ENCODE peak calls at places on chromosomes 13 and 19, in six cellular contexts. B is esophagus squamous epithelium, N is omental fat pad, E is tibial artery, F is AG09319, Z is thoracic aorta. J is an unnamed sample.

GRCh38 chr13:68895696-68896095 is 1211.9 kb upstream of the ATXN8OS start:
- DNase-seq in Z (no peak), F (no peak), N (no peak), B (no peak), E (no peak), J (no peak)

GRCh38 chr13:27018230-27018875 is 153.3 kb downstream of the USP12 start:
- DNase-seq in E (no peak), B (no peak), F (no peak), Z (no peak), N (no peak), J (no peak)

GRCh38 chr19:10603084-10603872 is 16.2 kb upstream of the AP1M2 start:
- DNase-seq in B (peak), F (no peak), Z (no peak), E (peak), N (no peak), J (peak)

GRCh38 chr13:99572921-99573320 is 71.6 kb downstream of the TM9SF2 start:
- DNase-seq in Z (no peak), E (no peak), N (no peak), F (peak), B (no peak), J (peak)

GRCh38 chr19:4581381-4582111 is 22.1 kb upstream of the SEMA6B start:
- DNase-seq in N (no peak), F (no peak), Z (no peak), B (no peak), E (no peak), J (peak)

GRCh38 chr19:13150919-13151604 is 851 bp downstream of the IER2 start:
- DNase-seq in Z (no peak), F (no peak), B (no peak), E (no peak), N (no peak), J (no peak)

GRCh38 chr13:66780814-66781213 is 449.3 kb downstream of the PCDH9 start:
- DNase-seq in F (no peak), Z (no peak), B (no peak), N (no peak), E (no peak), J (peak)

GRCh38 chr13:34730966-34731365 is 211.1 kb upstream of the NBEA start:
- DNase-seq in E (no peak), F (no peak), N (no peak), Z (no peak), B (no peak), J (no peak)

GRCh38 chr19:5130371-5131030 is 161.6 kb downstream of the KDM4B start:
- DNase-seq in Z (no peak), B (no peak), E (no peak), F (no peak), N (no peak), J (no peak)

GRCh38 chr19:8481616-8482015 is 20.8 kb downstream of the PRAM1 start:
- DNase-seq in N (no peak), B (no peak), Z (no peak), E (no peak), F (no peak), J (no peak)

GRCh38 chr19:3983936-3984583 is 1.2 kb downstream of the EEF2 start:
- DNase-seq in E (no peak), Z (no peak), N (no peak), B (no peak), F (no peak), J (peak)

GRCh38 chr19:9296336-9296735 is 13.3 kb downstream of the ZNF699 start:
- DNase-seq in F (no peak), N (no peak), Z (no peak), B (no peak), E (no peak), J (no peak)

GRCh38 chr19:33062902-33063301 is 1.8 kb downstream of the RHPN2 start:
- DNase-seq in E (no peak), N (no peak), Z (no peak), F (no peak), B (no peak), J (no peak)

GRCh38 chr13:73065665-73066350 is 7.0 kb downstream of the KLF5 start:
- DNase-seq in F (no peak), E (no peak), Z (no peak), N (no peak), B (no peak), J (no peak)

GRCh38 chr19:53019684-53020083 is 6.0 kb downstream of the ERVV-1 start:
- DNase-seq in F (no peak), Z (no peak), E (no peak), N (no peak), B (no peak), J (no peak)

GRCh38 chr19:34994643-34995471 is 5.3 kb upstream of the GRAMD1A start:
- DNase-seq in F (no peak), Z (no peak), N (no peak), E (peak), B (no peak), J (no peak)

GRCh38 chr13:44437356-44438233 is 64.0 kb downstream of the SERP2 start:
- DNase-seq in N (no peak), F (no peak), Z (no peak), B (no peak), E (no peak), J (no peak)

GRCh38 chr19:17159466-17160393 is 55.4 kb upstream of the USE1 start:
- DNase-seq in N (no peak), F (no peak), E (no peak), B (no peak), Z (no peak), J (no peak)

GRCh38 chr13:87671031-87671823 is at the start of gene SLITRK5:
- DNase-seq in F (no peak), Z (no peak), B (no peak), E (peak), N (peak), J (peak)

GRCh38 chr19:56958428-56958827 is 117.9 kb upstream of the PEG3 start:
- DNase-seq in N (no peak), F (no peak), Z (no peak), B (no peak), E (no peak), J (no peak)

GRCh38 chr19:40284501-40285352 is at the start of gene AKT2:
- DNase-seq in Z (no peak), F (no peak), B (no peak), N (no peak), E (peak), J (peak)

GRCh38 chr19:408441-409005 is 424 bp downstream of the C2CD4C start:
- DNase-seq in N (no peak), Z (no peak), E (no peak), B (no peak), F (no peak), J (no peak)

GRCh38 chr19:33055718-33056117 is 9.0 kb downstream of the RHPN2 start:
- DNase-seq in E (no peak), F (no peak), B (no peak), Z (no peak), N (no peak), J (no peak)

GRCh38 chr19:40603071-40603718 is 2.0 kb downstream of the LTBP4 start:
- DNase-seq in E (no peak), N (no peak), Z (no peak), F (no peak), B (no peak), J (no peak)

GRCh38 chr13:74073231-74073630 is 61.0 kb downstream of the KLF12 start:
- DNase-seq in N (no peak), F (no peak), E (no peak), Z (no peak), B (no peak), J (no peak)
- TF ChIP-seq CTCF in N (no peak), F (no peak), E (no peak), Z (no peak), B (no peak), J (no peak)

GRCh38 chr13:50901701-50902100 is 7.9 kb upstream of the RNASEH2B start:
- DNase-seq in Z (no peak), E (no peak), F (no peak), N (no peak), B (no peak), J (no peak)
- TF ChIP-seq CTCF in Z (no peak), E (no peak), F (no peak), N (no peak), B (no peak), J (no peak)

GRCh38 chr13:59771272-59771671 is 392.5 kb downstream of the DIAPH3 start:
- DNase-seq in E (no peak), N (no peak), Z (no peak), B (no peak), F (no peak), J (peak)
- TF ChIP-seq CTCF in E (peak), N (no peak), Z (peak), B (no peak), F (peak), J (peak)

GRCh38 chr13:94657167-94657566 is 55.2 kb downstream of the SOX21 start:
- DNase-seq in N (no peak), B (no peak), E (no peak), Z (no peak), F (no peak), J (peak)

GRCh38 chr13:94660695-94661324 is 51.5 kb downstream of the SOX21 start:
- DNase-seq in Z (no peak), N (no peak), E (no peak), B (no peak), F (no peak), J (peak)

GRCh38 chr13:94658926-94659649 is 53.3 kb downstream of the SOX21 start:
- DNase-seq in E (no peak), B (no peak), Z (no peak), N (no peak), F (no peak), J (no peak)

GRCh38 chr13:94661396-94661795 is 50.9 kb downstream of the SOX21 start:
- DNase-seq in B (no peak), F (no peak), N (no peak), Z (no peak), E (no peak), J (no peak)

GRCh38 chr13:94656766-94657165 is 55.1 kb downstream of the GPR180 start:
- DNase-seq in N (no peak), B (no peak), E (no peak), Z (no peak), F (peak), J (peak)
- TF ChIP-seq CTCF in N (no peak), B (no peak), E (no peak), Z (no peak), F (peak), J (peak)

DNA sequence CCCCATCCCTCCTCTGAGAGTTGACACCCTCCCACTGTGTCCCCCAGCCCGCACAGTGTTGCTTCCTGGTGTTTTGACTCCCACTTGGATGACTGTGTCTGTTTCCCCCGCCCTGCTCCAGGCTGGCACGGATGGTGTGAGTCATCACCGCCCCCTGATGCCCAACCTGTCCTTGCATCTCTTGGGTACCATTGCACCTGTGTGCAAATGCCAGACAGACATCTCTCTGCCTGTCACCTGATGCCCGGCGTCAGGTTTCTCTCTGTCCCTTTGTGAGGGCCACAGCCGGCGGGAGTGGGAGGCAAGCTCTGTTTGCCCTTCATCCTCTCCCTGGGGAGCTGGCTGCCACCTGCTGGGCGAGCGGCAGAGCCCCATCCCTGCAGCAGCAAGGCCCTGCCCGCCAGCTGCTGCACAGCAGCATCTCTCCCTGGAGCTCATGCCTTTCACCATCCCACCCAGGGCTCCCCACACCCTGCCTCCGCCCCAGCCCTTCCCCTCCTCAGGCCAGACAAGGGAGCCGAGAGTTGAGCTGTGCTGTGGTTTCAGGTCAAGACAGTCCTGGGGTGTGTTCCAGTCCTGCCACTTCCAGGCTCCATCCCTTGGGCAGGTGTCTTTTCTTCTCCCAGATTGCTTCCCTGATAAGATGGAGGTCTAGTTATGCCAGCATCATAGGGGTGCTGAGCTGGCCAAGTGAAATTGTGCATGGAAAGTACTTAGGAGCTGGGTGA is 29.7 kb downstream of the NKPD1 start:
- DNase-seq in Z (no peak), B (no peak), F (no peak), N (no peak), E (no peak), J (peak)
- TF ChIP-seq CTCF in Z (no peak), B (peak), F (no peak), N (no peak), E (no peak), J (peak)

DNA sequence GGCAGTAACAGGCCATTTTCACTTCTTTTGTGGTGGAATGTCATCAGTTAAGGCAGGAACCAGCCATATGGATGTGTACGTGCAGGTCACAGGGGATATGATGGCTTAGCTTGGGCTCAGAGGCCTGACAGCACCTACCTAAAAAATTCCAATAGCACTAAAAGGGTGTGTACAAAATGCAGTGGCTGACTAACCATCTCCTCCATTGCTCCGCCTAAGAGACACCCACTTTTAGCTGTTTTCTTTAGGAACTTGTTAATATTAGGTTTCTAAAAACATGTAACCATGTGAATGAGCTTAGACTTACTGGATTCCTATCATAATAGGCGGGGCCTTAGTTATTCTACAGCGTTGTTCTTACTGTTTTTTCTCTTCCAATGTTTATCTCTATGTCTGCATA is 25.8 kb downstream of the GP6 start:
- DNase-seq in E (no peak), F (no peak), B (no peak), Z (no peak), N (no peak), J (no peak)
- TF ChIP-seq CTCF in E (no peak), F (no peak), B (no peak), Z (no peak), N (no peak), J (no peak)

GRCh38 chr13:41443969-41444368 is 13.4 kb upstream of the RGCC start:
- DNase-seq in F (no peak), B (no peak), E (no peak), N (no peak), Z (no peak), J (no peak)
- TF ChIP-seq CTCF in F (no peak), B (no peak), E (no peak), N (no peak), Z (no peak), J (no peak)

J was measured in foreskin fibroblast.